ENCODE peak calls at places on chromosomes 16 and 17, in seven cellular contexts. Q, S, J, W, C, A and Y are unnamed samples.

GRCh38 chr16:72561-73537 is at the start of gene RHBDF1:
- DNase-seq in S (peak; percentile 34), Q (peak; percentile 64), W (no peak), C (no peak), A (no peak), J (peak; percentile 85), Y (no peak)

GRCh38 chr16:49012961-49013726 is 268.5 kb downstream of the CBLN1 start:
- DNase-seq in Q (peak; percentile 79), J (no peak), W (no peak), S (no peak), A (no peak), C (no peak), Y (no peak)

GRCh38 chr16:67672306-67672705 is 5.7 kb downstream of the C16orf86 start:
- DNase-seq in W (no peak), S (no peak), A (no peak), J (no peak), Q (no peak), C (no peak), Y (no peak)

GRCh38 chr16:2919511-2920255 is 8.0 kb downstream of the FLYWCH1 start:
- DNase-seq in S (peak; percentile 47), J (peak; percentile 81), Q (peak; percentile 63), W (no peak), A (peak; percentile 70), C (no peak), Y (no peak)

GRCh38 chr17:75131278-75132017 is at the start of gene NT5C:
- DNase-seq in J (peak; percentile 92), Q (peak; percentile 79), C (no peak), A (peak; percentile 77), W (peak; percentile 33), S (peak; percentile 69), Y (no peak)

GRCh38 chr17:27049104-27049784 is 244.7 kb upstream of the WSB1 start:
- DNase-seq in J (peak; percentile 1), C (no peak), S (peak; percentile 11), Q (no peak), W (no peak), A (no peak), Y (no peak)

GRCh38 chr16:66953462-66954096 is 7.5 kb upstream of the CES3 start:
- DNase-seq in A (peak; percentile 67), S (peak; percentile 61), J (no peak), Q (no peak), C (no peak), W (no peak), Y (no peak)

GRCh38 chr16:83813818-83814653 is 6.3 kb downstream of the HSBP1 start:
- DNase-seq in Q (peak; percentile 31), W (no peak), J (peak; percentile 74), A (no peak), S (peak; percentile 37), C (peak; percentile 86), Y (peak; percentile 54)

GRCh38 chr17:62693616-62694415 is 66.3 kb downstream of the MRC2 start:
- DNase-seq in Q (no peak), J (no peak), A (no peak), S (peak; percentile 72), W (no peak), C (no peak), Y (no peak)

GRCh38 chr17:43814714-43815113 is 18.2 kb downstream of the MPP3 start:
- DNase-seq in C (peak; percentile 52), S (peak; percentile 67), A (no peak), J (peak; percentile 80), Q (no peak), W (no peak), Y (no peak)

GRCh38 chr16:50632927-50633800 is 47.9 kb downstream of the SNX20 start:
- DNase-seq in W (no peak), J (no peak), C (no peak), Q (no peak), S (no peak), A (no peak), Y (no peak)

GRCh38 chr17:46842835-46843234 is 8.5 kb upstream of the WNT9B start:
- DNase-seq in C (no peak), S (no peak), W (no peak), Q (no peak), J (no peak), A (no peak), Y (no peak)

GRCh38 chr17:78376161-78376560 is 2.3 kb upstream of the PGS1 start:
- DNase-seq in Q (no peak), S (no peak), W (no peak), A (no peak), J (no peak), C (no peak), Y (no peak)

GRCh38 chr17:61815863-61816523 is 47.3 kb downstream of the BRIP1 start:
- DNase-seq in A (no peak), J (no peak), C (no peak), S (no peak), W (no peak), Q (no peak), Y (no peak)

GRCh38 chr17:9926150-9926804 is 21.2 kb upstream of the RCVRN start:
- DNase-seq in A (no peak), S (peak; percentile 3), W (no peak), Q (no peak), J (no peak), C (no peak), Y (no peak)

GRCh38 chr16:27253526-27253930 is 15.0 kb downstream of the NSMCE1 start:
- DNase-seq in W (no peak), C (peak; percentile 75), S (peak; percentile 85), A (no peak), Q (no peak), J (peak; percentile 89), Y (peak; percentile 35)

GRCh38 chr17:2982854-2983636 is 80.4 kb downstream of the OR1D5 start:
- DNase-seq in A (peak; percentile 95), Q (peak; percentile 69), S (no peak), C (no peak), J (peak; percentile 97), W (peak; percentile 29), Y (peak; percentile 75)

GRCh38 chr16:14641877-14642276 is 9.1 kb downstream of the BFAR start:
- DNase-seq in A (no peak), W (no peak), S (no peak), J (no peak), C (no peak), Q (no peak), Y (no peak)

DNA sequence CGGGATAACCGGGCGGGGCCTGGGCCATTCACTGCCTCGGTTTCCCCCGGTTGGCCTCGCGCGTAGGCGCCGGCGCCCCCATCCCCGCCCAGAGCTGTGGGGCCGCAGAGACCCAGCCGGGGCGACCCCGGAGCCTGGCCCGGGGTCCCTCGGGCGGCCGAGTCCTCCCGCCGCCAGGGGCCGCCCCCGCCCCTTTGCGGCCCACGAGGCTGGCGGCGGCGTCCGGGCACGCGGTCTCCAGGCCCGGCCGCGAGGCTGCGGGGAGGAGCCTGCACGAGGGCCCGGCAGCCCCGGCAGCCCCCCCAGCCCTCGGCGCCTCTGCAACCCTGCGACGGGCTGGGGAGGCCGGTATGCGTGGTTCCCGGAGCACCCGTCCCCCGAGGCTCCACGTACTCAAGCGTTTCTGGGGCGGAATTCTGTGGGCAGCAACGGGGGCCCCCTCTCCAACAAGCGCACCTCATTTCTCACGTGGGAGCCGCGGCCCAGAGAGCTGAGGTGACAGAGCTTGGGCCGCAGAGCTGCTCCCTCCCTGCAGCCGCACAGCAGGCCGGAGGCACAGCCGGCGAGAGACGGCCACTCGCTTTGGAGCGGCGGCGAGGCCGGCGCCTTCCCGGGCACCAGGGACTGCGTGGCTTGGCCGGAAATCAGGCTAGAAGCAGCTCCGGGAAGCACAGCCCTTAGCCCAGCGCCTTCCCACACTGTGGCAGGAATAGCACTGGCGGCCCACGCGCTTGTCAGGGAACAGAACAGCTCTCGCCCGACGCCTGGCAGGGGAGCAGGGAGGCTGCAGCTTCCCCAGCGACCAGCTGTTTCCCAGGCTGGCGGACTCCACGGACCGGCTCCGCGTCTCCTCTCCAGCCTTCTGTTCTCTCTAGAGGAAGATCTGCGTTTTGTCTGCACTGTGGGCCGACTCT is 860 bp upstream of the LIMD2 start:
- DNase-seq in Q (peak; percentile 70), J (peak; percentile 74), A (no peak), C (no peak), S (no peak), W (peak; percentile 60), Y (no peak)
- TF ChIP-seq CTCF in Q (peak; percentile 14), J (no peak), A (peak; percentile 18), C (no peak), S (no peak), W (peak; percentile 34), Y (no peak)

DNA sequence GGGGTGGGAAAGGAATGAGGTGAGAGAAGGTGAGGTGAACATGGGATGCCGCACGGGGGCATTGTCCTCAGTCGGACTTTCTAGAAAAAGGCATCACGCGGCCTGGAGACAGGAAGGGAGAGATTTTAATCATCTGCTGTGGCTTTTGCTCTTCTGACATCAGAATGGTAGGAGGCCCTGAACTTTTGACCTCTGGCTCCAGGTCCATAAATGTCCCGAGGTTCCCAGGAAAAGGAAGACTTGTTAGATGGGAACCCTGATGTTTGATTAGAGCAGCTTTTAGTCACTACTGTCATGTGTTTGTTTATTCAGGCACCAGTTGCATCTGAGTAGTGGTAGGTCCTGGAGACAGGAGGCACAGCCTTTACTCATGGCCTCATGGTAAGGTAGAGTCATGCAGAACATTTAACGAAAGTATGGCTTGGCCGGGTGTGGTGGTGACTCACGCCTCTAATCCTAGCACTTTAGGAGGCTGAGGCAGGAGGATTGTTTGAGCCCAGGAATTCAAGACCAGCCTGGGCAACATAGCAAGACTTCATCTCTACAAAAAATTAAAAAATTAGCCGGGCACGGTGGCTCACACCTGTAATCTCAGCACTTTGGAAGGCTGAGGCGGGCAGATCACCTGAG is 203.1 kb downstream of the MSI2 start:
- DNase-seq in W (no peak), A (no peak), J (no peak), S (peak; percentile 68), Q (no peak), C (peak; percentile 88), Y (no peak)
- TF ChIP-seq CTCF in W (no peak), A (no peak), J (no peak), S (peak; percentile 22), Q (peak; percentile 6), C (peak; percentile 26), Y (no peak)

DNA sequence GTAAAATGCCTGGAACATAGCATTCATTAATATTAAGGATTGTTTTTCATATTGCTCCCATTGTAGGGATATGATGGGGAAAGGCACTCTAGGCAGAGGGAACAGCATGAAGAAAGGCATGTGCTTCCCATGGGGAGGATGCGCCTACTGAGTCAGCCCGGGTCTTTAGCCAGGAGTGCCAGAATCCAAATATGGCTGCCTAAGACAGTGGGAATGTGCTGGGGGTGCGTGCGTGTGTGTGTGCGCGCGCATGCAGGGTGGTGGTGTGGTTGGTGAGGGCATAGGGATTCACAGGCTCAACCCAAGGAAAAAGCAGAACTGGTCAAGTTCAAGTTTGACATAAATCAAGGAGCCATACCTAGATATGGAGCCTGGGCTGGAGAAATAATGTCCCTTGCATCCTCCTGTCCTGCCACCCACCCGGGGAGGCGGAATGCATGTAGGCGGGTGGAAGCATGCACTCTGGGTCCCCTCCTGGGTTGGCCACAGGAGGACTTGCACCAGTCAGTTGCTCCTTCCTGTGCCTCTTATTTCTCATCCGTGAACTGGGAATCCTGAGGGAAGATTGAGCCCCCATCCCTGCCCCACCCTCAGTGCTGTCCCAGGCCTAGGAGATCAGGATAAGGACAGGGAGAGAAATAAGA is 18.6 kb upstream of the NDRG4 start:
- DNase-seq in W (no peak), S (no peak), C (no peak), Q (no peak), A (no peak), J (no peak), Y (no peak)
- TF ChIP-seq CTCF in W (no peak), S (no peak), C (no peak), Q (no peak), A (no peak), J (no peak), Y (no peak)

GRCh38 chr16:35711435-35711834 is 2252.0 kb downstream of the TP53TG3F start:
- DNase-seq in A (no peak), J (no peak), W (no peak), Q (no peak), S (no peak), C (no peak), Y (no peak)

GRCh38 chr16:35711958-35712357 is 2252.5 kb downstream of the TP53TG3F start:
- DNase-seq in Q (no peak), J (no peak), W (no peak), S (no peak), A (no peak), C (no peak), Y (no peak)

GRCh38 chr16:35706901-35707300 is 2247.5 kb downstream of the TP53TG3F start:
- DNase-seq in W (no peak), S (no peak), Q (no peak), A (no peak), J (no peak), C (no peak), Y (no peak)
- TF ChIP-seq CTCF in W (no peak), S (no peak), Q (no peak), A (no peak), J (no peak), C (no peak), Y (no peak)